ENCODE peak calls at places on chromosomes 3 and 15, in nine cellular contexts. One of them, this sample, is unnamed.
A peak's percentile ranks its signal among the peaks of the same experiment; 100 is the strongest.

GRCh38 chr3:186476044-186476468 is 68.1 kb downstream of the CRYGS start:
- DNase-seq in GDM1: no peak
- DNase-seq in left ventricle myocardium inferior: no peak
- DNase-seq in T-helper 9 cell: no peak
- DNase-seq in bronchial epithelial cell: peak; percentile 40
- DNase-seq in C1 segment of cervical spinal cord: peak; percentile 79
- DNase-seq in aorta: no peak
- DNase-seq in stimulated activated CD8-positive, alpha-beta memory T cell treated with anti-CD3 and anti-CD28 coated beads, Interleukin-12 subunit alpha, Interleukin-12 subunit beta, amount 100 ng/mL, for 4 hours: no peak
- DNase-seq in AG10803: no peak
- DNase-seq in this sample: peak; percentile 84

GRCh38 chr15:92527197-92527596 is 128.4 kb downstream of the FAM174B start:
- DNase-seq in GDM1: no peak
- DNase-seq in left ventricle myocardium inferior: peak; percentile 35
- DNase-seq in T-helper 9 cell: no peak
- DNase-seq in bronchial epithelial cell: no peak
- DNase-seq in C1 segment of cervical spinal cord: no peak
- DNase-seq in aorta: no peak
- DNase-seq in stimulated activated CD8-positive, alpha-beta memory T cell treated with anti-CD3 and anti-CD28 coated beads, Interleukin-12 subunit alpha, Interleukin-12 subunit beta, amount 100 ng/mL, for 4 hours: no peak
- DNase-seq in AG10803: peak; percentile 24
- DNase-seq in this sample: no peak

GRCh38 chr3:155745795-155746550 is 1.1 kb upstream of the PLCH1 start:
- DNase-seq in GDM1: no peak
- DNase-seq in left ventricle myocardium inferior: no peak
- DNase-seq in T-helper 9 cell: no peak
- DNase-seq in bronchial epithelial cell: peak; percentile 44
- DNase-seq in C1 segment of cervical spinal cord: no peak
- DNase-seq in aorta: no peak
- DNase-seq in stimulated activated CD8-positive, alpha-beta memory T cell treated with anti-CD3 and anti-CD28 coated beads, Interleukin-12 subunit alpha, Interleukin-12 subunit beta, amount 100 ng/mL, for 4 hours: no peak
- DNase-seq in AG10803: no peak
- DNase-seq in this sample: no peak

GRCh38 chr3:64837126-64837738 is 149.4 kb upstream of the ADAMTS9 start:
- DNase-seq in GDM1: no peak
- DNase-seq in left ventricle myocardium inferior: no peak
- DNase-seq in T-helper 9 cell: no peak
- DNase-seq in bronchial epithelial cell: peak; percentile 77
- DNase-seq in C1 segment of cervical spinal cord: peak; percentile 9
- DNase-seq in aorta: no peak
- DNase-seq in stimulated activated CD8-positive, alpha-beta memory T cell treated with anti-CD3 and anti-CD28 coated beads, Interleukin-12 subunit alpha, Interleukin-12 subunit beta, amount 100 ng/mL, for 4 hours: no peak
- DNase-seq in AG10803: no peak
- DNase-seq in this sample: no peak

GRCh38 chr3:114454592-114455251 is 160.9 kb downstream of the TIGIT start:
- DNase-seq in GDM1: no peak
- DNase-seq in left ventricle myocardium inferior: no peak
- DNase-seq in T-helper 9 cell: no peak
- DNase-seq in bronchial epithelial cell: no peak
- DNase-seq in C1 segment of cervical spinal cord: no peak
- DNase-seq in aorta: no peak
- DNase-seq in stimulated activated CD8-positive, alpha-beta memory T cell treated with anti-CD3 and anti-CD28 coated beads, Interleukin-12 subunit alpha, Interleukin-12 subunit beta, amount 100 ng/mL, for 4 hours: no peak
- DNase-seq in AG10803: peak; percentile 56
- DNase-seq in this sample: no peak

GRCh38 chr3:57126244-57126643 is 38.9 kb downstream of the IL17RD start:
- DNase-seq in GDM1: no peak
- DNase-seq in left ventricle myocardium inferior: no peak
- DNase-seq in T-helper 9 cell: no peak
- DNase-seq in bronchial epithelial cell: no peak
- DNase-seq in C1 segment of cervical spinal cord: no peak
- DNase-seq in aorta: no peak
- DNase-seq in stimulated activated CD8-positive, alpha-beta memory T cell treated with anti-CD3 and anti-CD28 coated beads, Interleukin-12 subunit alpha, Interleukin-12 subunit beta, amount 100 ng/mL, for 4 hours: no peak
- DNase-seq in AG10803: no peak
- DNase-seq in this sample: no peak

GRCh38 chr3:71245971-71246860 is 337.3 kb downstream of the FOXP1 start:
- DNase-seq in GDM1: no peak
- DNase-seq in left ventricle myocardium inferior: no peak
- DNase-seq in T-helper 9 cell: no peak
- DNase-seq in bronchial epithelial cell: no peak
- DNase-seq in C1 segment of cervical spinal cord: no peak
- DNase-seq in aorta: no peak
- DNase-seq in stimulated activated CD8-positive, alpha-beta memory T cell treated with anti-CD3 and anti-CD28 coated beads, Interleukin-12 subunit alpha, Interleukin-12 subunit beta, amount 100 ng/mL, for 4 hours: no peak
- DNase-seq in AG10803: no peak
- DNase-seq in this sample: no peak

GRCh38 chr3:189985938-189986337 is 134.8 kb downstream of the P3H2 start:
- DNase-seq in GDM1: no peak
- DNase-seq in left ventricle myocardium inferior: no peak
- DNase-seq in T-helper 9 cell: no peak
- DNase-seq in bronchial epithelial cell: no peak
- DNase-seq in C1 segment of cervical spinal cord: no peak
- DNase-seq in aorta: no peak
- DNase-seq in stimulated activated CD8-positive, alpha-beta memory T cell treated with anti-CD3 and anti-CD28 coated beads, Interleukin-12 subunit alpha, Interleukin-12 subunit beta, amount 100 ng/mL, for 4 hours: no peak
- DNase-seq in AG10803: no peak
- DNase-seq in this sample: no peak

GRCh38 chr3:48408823-48409281 is 21.0 kb downstream of the PLXNB1 start:
- DNase-seq in GDM1: no peak
- DNase-seq in left ventricle myocardium inferior: no peak
- DNase-seq in T-helper 9 cell: no peak
- DNase-seq in bronchial epithelial cell: no peak
- DNase-seq in C1 segment of cervical spinal cord: no peak
- DNase-seq in aorta: peak; percentile 29
- DNase-seq in stimulated activated CD8-positive, alpha-beta memory T cell treated with anti-CD3 and anti-CD28 coated beads, Interleukin-12 subunit alpha, Interleukin-12 subunit beta, amount 100 ng/mL, for 4 hours: no peak
- DNase-seq in AG10803: no peak
- DNase-seq in this sample: no peak

GRCh38 chr3:25581335-25581734 is 83.4 kb downstream of the TOP2B start:
- DNase-seq in GDM1: no peak
- DNase-seq in left ventricle myocardium inferior: no peak
- DNase-seq in T-helper 9 cell: no peak
- DNase-seq in bronchial epithelial cell: no peak
- DNase-seq in C1 segment of cervical spinal cord: no peak
- DNase-seq in aorta: no peak
- DNase-seq in stimulated activated CD8-positive, alpha-beta memory T cell treated with anti-CD3 and anti-CD28 coated beads, Interleukin-12 subunit alpha, Interleukin-12 subunit beta, amount 100 ng/mL, for 4 hours: no peak
- DNase-seq in AG10803: no peak
- DNase-seq in this sample: no peak

GRCh38 chr3:188196232-188196990 is 42.5 kb downstream of the LPP start:
- DNase-seq in GDM1: no peak
- DNase-seq in left ventricle myocardium inferior: no peak
- DNase-seq in T-helper 9 cell: no peak
- DNase-seq in bronchial epithelial cell: no peak
- DNase-seq in C1 segment of cervical spinal cord: no peak
- DNase-seq in aorta: no peak
- DNase-seq in stimulated activated CD8-positive, alpha-beta memory T cell treated with anti-CD3 and anti-CD28 coated beads, Interleukin-12 subunit alpha, Interleukin-12 subunit beta, amount 100 ng/mL, for 4 hours: no peak
- DNase-seq in AG10803: peak; percentile 56
- DNase-seq in this sample: no peak

GRCh38 chr3:39013289-39013688 is 38.5 kb downstream of the SCN11A start:
- DNase-seq in GDM1: no peak
- DNase-seq in left ventricle myocardium inferior: no peak
- DNase-seq in T-helper 9 cell: no peak
- DNase-seq in bronchial epithelial cell: no peak
- DNase-seq in C1 segment of cervical spinal cord: no peak
- DNase-seq in aorta: no peak
- DNase-seq in stimulated activated CD8-positive, alpha-beta memory T cell treated with anti-CD3 and anti-CD28 coated beads, Interleukin-12 subunit alpha, Interleukin-12 subunit beta, amount 100 ng/mL, for 4 hours: no peak
- DNase-seq in AG10803: no peak
- DNase-seq in this sample: no peak

GRCh38 chr15:63362196-63362595 is 19.4 kb downstream of the CA12 start:
- DNase-seq in GDM1: no peak
- DNase-seq in left ventricle myocardium inferior: peak; percentile 63
- DNase-seq in T-helper 9 cell: no peak
- DNase-seq in bronchial epithelial cell: no peak
- DNase-seq in C1 segment of cervical spinal cord: no peak
- DNase-seq in aorta: peak; percentile 76
- DNase-seq in stimulated activated CD8-positive, alpha-beta memory T cell treated with anti-CD3 and anti-CD28 coated beads, Interleukin-12 subunit alpha, Interleukin-12 subunit beta, amount 100 ng/mL, for 4 hours: no peak
- DNase-seq in AG10803: no peak
- DNase-seq in this sample: no peak

GRCh38 chr3:153142961-153143360 is 19.1 kb upstream of the RAP2B start:
- DNase-seq in GDM1: no peak
- DNase-seq in left ventricle myocardium inferior: no peak
- DNase-seq in T-helper 9 cell: no peak
- DNase-seq in bronchial epithelial cell: no peak
- DNase-seq in C1 segment of cervical spinal cord: no peak
- DNase-seq in aorta: no peak
- DNase-seq in stimulated activated CD8-positive, alpha-beta memory T cell treated with anti-CD3 and anti-CD28 coated beads, Interleukin-12 subunit alpha, Interleukin-12 subunit beta, amount 100 ng/mL, for 4 hours: no peak
- DNase-seq in AG10803: no peak
- DNase-seq in this sample: no peak

GRCh38 chr15:94235681-94236080 is 4.3 kb downstream of the MCTP2 start:
- DNase-seq in GDM1: no peak
- DNase-seq in left ventricle myocardium inferior: no peak
- DNase-seq in T-helper 9 cell: no peak
- DNase-seq in bronchial epithelial cell: no peak
- DNase-seq in C1 segment of cervical spinal cord: no peak
- DNase-seq in aorta: no peak
- DNase-seq in stimulated activated CD8-positive, alpha-beta memory T cell treated with anti-CD3 and anti-CD28 coated beads, Interleukin-12 subunit alpha, Interleukin-12 subunit beta, amount 100 ng/mL, for 4 hours: no peak
- DNase-seq in AG10803: no peak
- DNase-seq in this sample: no peak

GRCh38 chr15:34360298-34360697 is 6.7 kb downstream of the LPCAT4 start:
- DNase-seq in GDM1: no peak
- DNase-seq in left ventricle myocardium inferior: no peak
- DNase-seq in T-helper 9 cell: no peak
- DNase-seq in bronchial epithelial cell: peak; percentile 80
- DNase-seq in C1 segment of cervical spinal cord: no peak
- DNase-seq in aorta: no peak
- DNase-seq in stimulated activated CD8-positive, alpha-beta memory T cell treated with anti-CD3 and anti-CD28 coated beads, Interleukin-12 subunit alpha, Interleukin-12 subunit beta, amount 100 ng/mL, for 4 hours: no peak
- DNase-seq in AG10803: no peak
- DNase-seq in this sample: no peak

GRCh38 chr3:45795882-45796765 is at the start of gene SLC6A20:
- DNase-seq in GDM1: no peak
- DNase-seq in left ventricle myocardium inferior: no peak
- DNase-seq in T-helper 9 cell: no peak
- DNase-seq in bronchial epithelial cell: peak; percentile 17
- DNase-seq in C1 segment of cervical spinal cord: no peak
- DNase-seq in aorta: no peak
- DNase-seq in stimulated activated CD8-positive, alpha-beta memory T cell treated with anti-CD3 and anti-CD28 coated beads, Interleukin-12 subunit alpha, Interleukin-12 subunit beta, amount 100 ng/mL, for 4 hours: no peak
- DNase-seq in AG10803: no peak
- DNase-seq in this sample: no peak

GRCh38 chr3:79653242-79653830 is 114.5 kb downstream of the ROBO1 start:
- DNase-seq in GDM1: no peak
- DNase-seq in left ventricle myocardium inferior: no peak
- DNase-seq in T-helper 9 cell: no peak
- DNase-seq in bronchial epithelial cell: no peak
- DNase-seq in C1 segment of cervical spinal cord: no peak
- DNase-seq in aorta: no peak
- DNase-seq in stimulated activated CD8-positive, alpha-beta memory T cell treated with anti-CD3 and anti-CD28 coated beads, Interleukin-12 subunit alpha, Interleukin-12 subunit beta, amount 100 ng/mL, for 4 hours: no peak
- DNase-seq in AG10803: no peak
- DNase-seq in this sample: no peak

GRCh38 chr3:46545695-46546630 is 20.1 kb downstream of the LRRC2 start:
- DNase-seq in GDM1: no peak
- DNase-seq in left ventricle myocardium inferior: no peak
- DNase-seq in T-helper 9 cell: no peak
- DNase-seq in bronchial epithelial cell: no peak
- DNase-seq in C1 segment of cervical spinal cord: no peak
- DNase-seq in aorta: no peak
- DNase-seq in stimulated activated CD8-positive, alpha-beta memory T cell treated with anti-CD3 and anti-CD28 coated beads, Interleukin-12 subunit alpha, Interleukin-12 subunit beta, amount 100 ng/mL, for 4 hours: no peak
- DNase-seq in AG10803: no peak
- DNase-seq in this sample: no peak

GRCh38 chr3:182816181-182816580 is 22.9 kb downstream of the ATP11B start:
- DNase-seq in GDM1: no peak
- DNase-seq in left ventricle myocardium inferior: no peak
- DNase-seq in T-helper 9 cell: no peak
- DNase-seq in bronchial epithelial cell: no peak
- DNase-seq in C1 segment of cervical spinal cord: no peak
- DNase-seq in aorta: no peak
- DNase-seq in stimulated activated CD8-positive, alpha-beta memory T cell treated with anti-CD3 and anti-CD28 coated beads, Interleukin-12 subunit alpha, Interleukin-12 subunit beta, amount 100 ng/mL, for 4 hours: no peak
- DNase-seq in AG10803: no peak
- DNase-seq in this sample: no peak

GRCh38 chr3:81684739-81685395 is 76.6 kb downstream of the GBE1 start:
- DNase-seq in GDM1: no peak
- DNase-seq in left ventricle myocardium inferior: no peak
- DNase-seq in T-helper 9 cell: no peak
- DNase-seq in bronchial epithelial cell: peak; percentile 5
- DNase-seq in C1 segment of cervical spinal cord: no peak
- DNase-seq in aorta: no peak
- DNase-seq in stimulated activated CD8-positive, alpha-beta memory T cell treated with anti-CD3 and anti-CD28 coated beads, Interleukin-12 subunit alpha, Interleukin-12 subunit beta, amount 100 ng/mL, for 4 hours: no peak
- DNase-seq in AG10803: peak; percentile 51
- DNase-seq in this sample: no peak

GRCh38 chr15:88241461-88241860 is 15.1 kb downstream of the NTRK3 start:
- DNase-seq in GDM1: no peak
- DNase-seq in left ventricle myocardium inferior: no peak
- DNase-seq in T-helper 9 cell: no peak
- DNase-seq in bronchial epithelial cell: no peak
- DNase-seq in C1 segment of cervical spinal cord: no peak
- DNase-seq in aorta: no peak
- DNase-seq in stimulated activated CD8-positive, alpha-beta memory T cell treated with anti-CD3 and anti-CD28 coated beads, Interleukin-12 subunit alpha, Interleukin-12 subunit beta, amount 100 ng/mL, for 4 hours: no peak
- DNase-seq in AG10803: no peak
- DNase-seq in this sample: no peak

GRCh38 chr15:64877435-64877834 is 34.3 kb upstream of the ANKDD1A start:
- DNase-seq in GDM1: no peak
- DNase-seq in left ventricle myocardium inferior: peak; percentile 79
- DNase-seq in T-helper 9 cell: no peak
- DNase-seq in bronchial epithelial cell: no peak
- DNase-seq in C1 segment of cervical spinal cord: peak; percentile 56
- DNase-seq in aorta: peak; percentile 92
- DNase-seq in stimulated activated CD8-positive, alpha-beta memory T cell treated with anti-CD3 and anti-CD28 coated beads, Interleukin-12 subunit alpha, Interleukin-12 subunit beta, amount 100 ng/mL, for 4 hours: no peak
- DNase-seq in AG10803: no peak
- DNase-seq in this sample: peak; percentile 51

GRCh38 chr3:59142581-59142980 is 92.8 kb upstream of the CFAP20DC start:
- DNase-seq in GDM1: no peak
- DNase-seq in left ventricle myocardium inferior: no peak
- DNase-seq in T-helper 9 cell: no peak
- DNase-seq in bronchial epithelial cell: no peak
- DNase-seq in C1 segment of cervical spinal cord: no peak
- DNase-seq in aorta: no peak
- DNase-seq in stimulated activated CD8-positive, alpha-beta memory T cell treated with anti-CD3 and anti-CD28 coated beads, Interleukin-12 subunit alpha, Interleukin-12 subunit beta, amount 100 ng/mL, for 4 hours: no peak
- DNase-seq in AG10803: no peak
- DNase-seq in this sample: peak; percentile 0

GRCh38 chr3:28290863-28291300 is 49.5 kb downstream of the CMC1 start:
- DNase-seq in GDM1: no peak
- DNase-seq in left ventricle myocardium inferior: no peak
- DNase-seq in T-helper 9 cell: no peak
- DNase-seq in bronchial epithelial cell: no peak
- DNase-seq in C1 segment of cervical spinal cord: no peak
- DNase-seq in aorta: no peak
- DNase-seq in stimulated activated CD8-positive, alpha-beta memory T cell treated with anti-CD3 and anti-CD28 coated beads, Interleukin-12 subunit alpha, Interleukin-12 subunit beta, amount 100 ng/mL, for 4 hours: no peak
- DNase-seq in AG10803: peak; percentile 9
- DNase-seq in this sample: no peak

GRCh38 chr3:188123170-188123920 is 30.6 kb upstream of the LPP start:
- DNase-seq in GDM1: no peak
- DNase-seq in left ventricle myocardium inferior: no peak
- DNase-seq in T-helper 9 cell: no peak
- DNase-seq in bronchial epithelial cell: peak; percentile 14
- DNase-seq in C1 segment of cervical spinal cord: no peak
- DNase-seq in aorta: no peak
- DNase-seq in stimulated activated CD8-positive, alpha-beta memory T cell treated with anti-CD3 and anti-CD28 coated beads, Interleukin-12 subunit alpha, Interleukin-12 subunit beta, amount 100 ng/mL, for 4 hours: no peak
- DNase-seq in AG10803: no peak
- DNase-seq in this sample: no peak

GRCh38 chr3:115245437-115245836 is 98.3 kb upstream of the ZBTB20 start:
- DNase-seq in GDM1: no peak
- DNase-seq in left ventricle myocardium inferior: no peak
- DNase-seq in T-helper 9 cell: no peak
- DNase-seq in bronchial epithelial cell: peak; percentile 96
- DNase-seq in C1 segment of cervical spinal cord: no peak
- DNase-seq in aorta: peak; percentile 78
- DNase-seq in stimulated activated CD8-positive, alpha-beta memory T cell treated with anti-CD3 and anti-CD28 coated beads, Interleukin-12 subunit alpha, Interleukin-12 subunit beta, amount 100 ng/mL, for 4 hours: no peak
- DNase-seq in AG10803: peak; percentile 86
- DNase-seq in this sample: no peak

GRCh38 chr3:49707113-49707480 is 12.4 kb downstream of the AMIGO3 start:
- DNase-seq in GDM1: no peak
- DNase-seq in left ventricle myocardium inferior: no peak
- DNase-seq in T-helper 9 cell: no peak
- DNase-seq in bronchial epithelial cell: peak; percentile 26
- DNase-seq in C1 segment of cervical spinal cord: no peak
- DNase-seq in aorta: no peak
- DNase-seq in stimulated activated CD8-positive, alpha-beta memory T cell treated with anti-CD3 and anti-CD28 coated beads, Interleukin-12 subunit alpha, Interleukin-12 subunit beta, amount 100 ng/mL, for 4 hours: no peak
- DNase-seq in AG10803: peak; percentile 20
- DNase-seq in this sample: no peak

GRCh38 chr3:17025594-17026139 is 140.9 kb downstream of the PLCL2 start:
- DNase-seq in GDM1: no peak
- DNase-seq in left ventricle myocardium inferior: no peak
- DNase-seq in T-helper 9 cell: no peak
- DNase-seq in bronchial epithelial cell: no peak
- DNase-seq in C1 segment of cervical spinal cord: no peak
- DNase-seq in aorta: no peak
- DNase-seq in stimulated activated CD8-positive, alpha-beta memory T cell treated with anti-CD3 and anti-CD28 coated beads, Interleukin-12 subunit alpha, Interleukin-12 subunit beta, amount 100 ng/mL, for 4 hours: no peak
- DNase-seq in AG10803: no peak
- DNase-seq in this sample: no peak

GRCh38 chr3:155908086-155908485 is 37.6 kb downstream of the GMPS start:
- DNase-seq in GDM1: no peak
- DNase-seq in left ventricle myocardium inferior: no peak
- DNase-seq in T-helper 9 cell: no peak
- DNase-seq in bronchial epithelial cell: no peak
- DNase-seq in C1 segment of cervical spinal cord: no peak
- DNase-seq in aorta: no peak
- DNase-seq in stimulated activated CD8-positive, alpha-beta memory T cell treated with anti-CD3 and anti-CD28 coated beads, Interleukin-12 subunit alpha, Interleukin-12 subunit beta, amount 100 ng/mL, for 4 hours: no peak
- DNase-seq in AG10803: no peak
- DNase-seq in this sample: no peak

GRCh38 chr3:36969540-36970432 is 23.1 kb downstream of the EPM2AIP1 start:
- DNase-seq in GDM1: peak; percentile 72
- DNase-seq in left ventricle myocardium inferior: no peak
- DNase-seq in T-helper 9 cell: peak; percentile 8
- DNase-seq in bronchial epithelial cell: peak; percentile 95
- DNase-seq in C1 segment of cervical spinal cord: no peak
- DNase-seq in aorta: no peak
- DNase-seq in stimulated activated CD8-positive, alpha-beta memory T cell treated with anti-CD3 and anti-CD28 coated beads, Interleukin-12 subunit alpha, Interleukin-12 subunit beta, amount 100 ng/mL, for 4 hours: no peak
- DNase-seq in AG10803: peak; percentile 25
- DNase-seq in this sample: no peak

This sample was measured in hypothalamus.